ENCODE peak calls at places on chromosomes 13 and 19, in seven cellular contexts. One of them, this sample, is unnamed.

GRCh38 chr13:82867284-82867683 is 1015.0 kb downstream of the SLITRK1 start:
- DNase-seq in A549: no peak
- DNase-seq in SK-N-SH: no peak
- DNase-seq in thoracic aorta: no peak
- DNase-seq in AG10803: no peak
- DNase-seq in BE2C: no peak
- DNase-seq in fibroblast of lung: no peak
- DNase-seq in this sample: no peak

GRCh38 chr19:879711-880438 is 13.1 kb downstream of the MED16 start:
- DNase-seq in A549: no peak
- DNase-seq in SK-N-SH: no peak
- DNase-seq in thoracic aorta: no peak
- DNase-seq in AG10803: no peak
- DNase-seq in BE2C: no peak
- DNase-seq in fibroblast of lung: no peak
- DNase-seq in this sample: no peak

GRCh38 chr19:1858412-1859081 is 4.8 kb downstream of the KLF16 start:
- DNase-seq in A549: no peak
- DNase-seq in SK-N-SH: no peak
- DNase-seq in thoracic aorta: no peak
- DNase-seq in AG10803: no peak
- DNase-seq in BE2C: no peak
- DNase-seq in fibroblast of lung: no peak
- DNase-seq in this sample: no peak

GRCh38 chr19:48632692-48633147 is 4.5 kb downstream of the DBP start:
- DNase-seq in A549: no peak
- DNase-seq in SK-N-SH: no peak
- DNase-seq in thoracic aorta: no peak
- DNase-seq in AG10803: peak
- DNase-seq in BE2C: no peak
- DNase-seq in fibroblast of lung: no peak
- DNase-seq in this sample: no peak

GRCh38 chr13:101915333-101915732 is 462.9 kb downstream of the ITGBL1 start:
- DNase-seq in A549: no peak
- DNase-seq in SK-N-SH: peak
- DNase-seq in thoracic aorta: no peak
- DNase-seq in AG10803: no peak
- DNase-seq in BE2C: no peak
- DNase-seq in fibroblast of lung: no peak
- DNase-seq in this sample: no peak

GRCh38 chr19:36160821-36161596 is 8.8 kb upstream of the COX7A1 start:
- DNase-seq in A549: no peak
- DNase-seq in SK-N-SH: no peak
- DNase-seq in thoracic aorta: no peak
- DNase-seq in AG10803: no peak
- DNase-seq in BE2C: no peak
- DNase-seq in fibroblast of lung: no peak
- DNase-seq in this sample: no peak

GRCh38 chr19:53917356-53917755 is 8.3 kb downstream of the CACNG7 start:
- DNase-seq in A549: no peak
- DNase-seq in SK-N-SH: no peak
- DNase-seq in thoracic aorta: no peak
- DNase-seq in AG10803: no peak
- DNase-seq in BE2C: no peak
- DNase-seq in fibroblast of lung: no peak
- DNase-seq in this sample: no peak

GRCh38 chr13:25752957-25753540 is 298.8 kb downstream of the SHISA2 start:
- DNase-seq in A549: no peak
- DNase-seq in SK-N-SH: no peak
- DNase-seq in thoracic aorta: peak
- DNase-seq in AG10803: peak
- DNase-seq in BE2C: no peak
- DNase-seq in fibroblast of lung: peak
- DNase-seq in this sample: no peak

GRCh38 chr19:52600639-52601024 is 30.5 kb downstream of the ZNF701 start:
- DNase-seq in A549: no peak
- DNase-seq in SK-N-SH: no peak
- DNase-seq in thoracic aorta: no peak
- DNase-seq in AG10803: no peak
- DNase-seq in BE2C: no peak
- DNase-seq in fibroblast of lung: no peak
- DNase-seq in this sample: no peak

GRCh38 chr13:43663474-43664090 is 123.2 kb downstream of the ENOX1 start:
- DNase-seq in A549: no peak
- DNase-seq in SK-N-SH: no peak
- DNase-seq in thoracic aorta: no peak
- DNase-seq in AG10803: peak
- DNase-seq in BE2C: no peak
- DNase-seq in fibroblast of lung: peak
- DNase-seq in this sample: no peak

GRCh38 chr13:41931337-41931736 is 29.6 kb downstream of the VWA8 start:
- DNase-seq in A549: no peak
- DNase-seq in SK-N-SH: no peak
- DNase-seq in thoracic aorta: no peak
- DNase-seq in AG10803: peak
- DNase-seq in BE2C: no peak
- DNase-seq in fibroblast of lung: peak
- DNase-seq in this sample: no peak

GRCh38 chr13:67438465-67438864 is 208.3 kb upstream of the PCDH9 start:
- DNase-seq in A549: no peak
- DNase-seq in SK-N-SH: peak
- DNase-seq in thoracic aorta: no peak
- DNase-seq in AG10803: no peak
- DNase-seq in BE2C: peak
- DNase-seq in fibroblast of lung: peak
- DNase-seq in this sample: no peak
- TF ChIP-seq CTCF in A549: no peak
- TF ChIP-seq CTCF in SK-N-SH: peak
- TF ChIP-seq CTCF in thoracic aorta: no peak
- TF ChIP-seq CTCF in AG10803: no peak
- TF ChIP-seq CTCF in BE2C: peak
- TF ChIP-seq CTCF in fibroblast of lung: no peak
- TF ChIP-seq CTCF in this sample: no peak

DNA sequence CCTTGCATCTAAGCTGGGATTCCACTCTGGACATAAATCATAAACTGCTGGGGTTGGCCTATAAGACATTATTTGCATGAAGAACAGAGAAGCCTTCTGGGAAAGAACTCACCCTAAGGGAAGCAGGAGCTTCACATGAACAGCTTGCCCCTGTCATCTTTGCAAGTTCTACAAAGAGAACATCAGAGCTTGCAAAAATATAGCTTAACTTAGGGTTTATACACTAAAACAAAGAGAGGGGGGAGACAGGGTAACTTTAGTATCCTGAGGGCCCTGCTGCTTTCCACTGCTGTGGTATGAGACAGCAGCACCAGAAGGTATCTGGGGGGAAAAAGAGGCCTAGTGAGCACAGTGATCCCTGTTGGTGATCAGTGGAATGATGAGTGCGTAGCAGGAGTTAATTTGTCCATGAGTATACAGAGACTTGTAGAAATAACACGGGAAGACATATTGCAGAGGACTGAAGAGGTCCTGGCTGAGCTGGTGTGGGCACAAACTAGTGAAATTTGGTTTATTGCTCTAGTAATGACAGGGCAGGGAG is 116.1 kb upstream of the TSC22D1 start:
- DNase-seq in A549: no peak
- DNase-seq in SK-N-SH: no peak
- DNase-seq in thoracic aorta: no peak
- DNase-seq in AG10803: no peak
- DNase-seq in BE2C: no peak
- DNase-seq in fibroblast of lung: peak
- DNase-seq in this sample: no peak
- TF ChIP-seq CTCF in A549: no peak
- TF ChIP-seq CTCF in SK-N-SH: no peak
- TF ChIP-seq CTCF in thoracic aorta: no peak
- TF ChIP-seq CTCF in AG10803: no peak
- TF ChIP-seq CTCF in BE2C: peak
- TF ChIP-seq CTCF in fibroblast of lung: no peak
- TF ChIP-seq CTCF in this sample: no peak

GRCh38 chr13:36151591-36151990 is 20.4 kb upstream of the DCLK1 start:
- DNase-seq in A549: no peak
- DNase-seq in SK-N-SH: no peak
- DNase-seq in thoracic aorta: no peak
- DNase-seq in AG10803: no peak
- DNase-seq in BE2C: no peak
- DNase-seq in fibroblast of lung: no peak
- DNase-seq in this sample: no peak

GRCh38 chr13:36160297-36160696 is 29.1 kb upstream of the DCLK1 start:
- DNase-seq in A549: no peak
- DNase-seq in SK-N-SH: no peak
- DNase-seq in thoracic aorta: no peak
- DNase-seq in AG10803: no peak
- DNase-seq in BE2C: no peak
- DNase-seq in fibroblast of lung: no peak
- DNase-seq in this sample: no peak

GRCh38 chr13:36157475-36157874 is 26.3 kb upstream of the DCLK1 start:
- DNase-seq in A549: no peak
- DNase-seq in SK-N-SH: no peak
- DNase-seq in thoracic aorta: no peak
- DNase-seq in AG10803: no peak
- DNase-seq in BE2C: no peak
- DNase-seq in fibroblast of lung: no peak
- DNase-seq in this sample: no peak

GRCh38 chr13:36158606-36159005 is 27.4 kb upstream of the DCLK1 start:
- DNase-seq in A549: no peak
- DNase-seq in SK-N-SH: no peak
- DNase-seq in thoracic aorta: no peak
- DNase-seq in AG10803: no peak
- DNase-seq in BE2C: no peak
- DNase-seq in fibroblast of lung: no peak
- DNase-seq in this sample: no peak

DNA sequence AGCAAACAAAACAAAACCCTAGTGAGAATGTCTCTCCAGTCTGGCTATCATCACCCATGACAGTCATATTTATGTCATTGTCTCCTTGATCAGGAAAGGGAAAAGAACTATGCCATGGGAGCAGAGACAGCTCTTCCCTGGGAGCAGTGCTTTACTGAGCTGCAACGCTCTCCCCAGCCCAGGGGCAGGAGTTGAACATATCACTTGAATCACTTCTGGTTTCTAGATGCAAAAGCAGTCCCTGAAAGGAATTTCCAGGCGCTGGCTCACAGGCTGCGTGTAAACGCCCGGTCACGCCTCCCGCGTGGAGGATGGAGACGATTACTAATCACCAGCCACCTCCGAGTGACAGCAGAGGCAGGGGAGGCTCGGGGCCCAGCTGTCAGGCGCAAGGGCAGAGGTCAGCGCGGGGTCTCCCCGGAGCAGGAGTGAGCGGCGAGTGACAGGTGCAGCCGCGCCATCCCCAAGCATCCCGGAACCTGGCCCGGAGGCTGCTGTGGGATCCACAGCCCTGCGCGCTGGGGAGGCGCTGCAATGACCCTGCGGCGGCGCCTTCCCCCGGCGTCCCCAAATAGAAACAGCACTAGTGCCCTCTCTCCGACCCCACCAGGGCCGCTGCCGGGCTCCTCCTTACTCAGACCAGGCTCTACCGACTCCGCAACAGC is 23.5 kb upstream of the DCLK1 start:
- DNase-seq in A549: no peak
- DNase-seq in SK-N-SH: peak
- DNase-seq in thoracic aorta: no peak
- DNase-seq in AG10803: no peak
- DNase-seq in BE2C: no peak
- DNase-seq in fibroblast of lung: no peak
- DNase-seq in this sample: peak
- TF ChIP-seq CTCF in A549: no peak
- TF ChIP-seq CTCF in SK-N-SH: no peak
- TF ChIP-seq CTCF in thoracic aorta: no peak
- TF ChIP-seq CTCF in AG10803: no peak
- TF ChIP-seq CTCF in BE2C: no peak
- TF ChIP-seq CTCF in fibroblast of lung: no peak
- TF ChIP-seq CTCF in this sample: no peak

GRCh38 chr19:19224852-19225494 is 13.2 kb downstream of the NCAN start:
- DNase-seq in A549: peak
- DNase-seq in SK-N-SH: no peak
- DNase-seq in thoracic aorta: no peak
- DNase-seq in AG10803: peak
- DNase-seq in BE2C: no peak
- DNase-seq in fibroblast of lung: peak
- DNase-seq in this sample: peak

GRCh38 chr19:19224150-19224851 is 12.5 kb downstream of the NCAN start:
- DNase-seq in A549: no peak
- DNase-seq in SK-N-SH: peak
- DNase-seq in thoracic aorta: no peak
- DNase-seq in AG10803: no peak
- DNase-seq in BE2C: no peak
- DNase-seq in fibroblast of lung: no peak
- DNase-seq in this sample: no peak

GRCh38 chr19:19227217-19227616 is 15.5 kb downstream of the NCAN start:
- DNase-seq in A549: no peak
- DNase-seq in SK-N-SH: no peak
- DNase-seq in thoracic aorta: no peak
- DNase-seq in AG10803: no peak
- DNase-seq in BE2C: no peak
- DNase-seq in fibroblast of lung: no peak
- DNase-seq in this sample: no peak

GRCh38 chr19:19226204-19226603 is 14.4 kb downstream of the NCAN start:
- DNase-seq in A549: no peak
- DNase-seq in SK-N-SH: no peak
- DNase-seq in thoracic aorta: no peak
- DNase-seq in AG10803: no peak
- DNase-seq in BE2C: no peak
- DNase-seq in fibroblast of lung: no peak
- DNase-seq in this sample: no peak

GRCh38 chr19:19226663-19227062 is 14.9 kb downstream of the NCAN start:
- DNase-seq in A549: no peak
- DNase-seq in SK-N-SH: no peak
- DNase-seq in thoracic aorta: no peak
- DNase-seq in AG10803: no peak
- DNase-seq in BE2C: no peak
- DNase-seq in fibroblast of lung: no peak
- DNase-seq in this sample: no peak
- TF ChIP-seq CTCF in A549: no peak
- TF ChIP-seq CTCF in SK-N-SH: no peak
- TF ChIP-seq CTCF in thoracic aorta: no peak
- TF ChIP-seq CTCF in AG10803: no peak
- TF ChIP-seq CTCF in BE2C: no peak
- TF ChIP-seq CTCF in fibroblast of lung: no peak
- TF ChIP-seq CTCF in this sample: no peak

GRCh38 chr19:8338835-8339234 is 4.2 kb downstream of the KANK3 start:
- DNase-seq in A549: no peak
- DNase-seq in SK-N-SH: no peak
- DNase-seq in thoracic aorta: no peak
- DNase-seq in AG10803: no peak
- DNase-seq in BE2C: no peak
- DNase-seq in fibroblast of lung: no peak
- DNase-seq in this sample: no peak

GRCh38 chr19:8340341-8341096 is 2.5 kb downstream of the KANK3 start:
- DNase-seq in A549: no peak
- DNase-seq in SK-N-SH: peak
- DNase-seq in thoracic aorta: no peak
- DNase-seq in AG10803: no peak
- DNase-seq in BE2C: no peak
- DNase-seq in fibroblast of lung: peak
- DNase-seq in this sample: no peak

GRCh38 chr19:8343483-8343844 is 402 bp upstream of the KANK3 start:
- DNase-seq in A549: no peak
- DNase-seq in SK-N-SH: no peak
- DNase-seq in thoracic aorta: no peak
- DNase-seq in AG10803: no peak
- DNase-seq in BE2C: no peak
- DNase-seq in fibroblast of lung: no peak
- DNase-seq in this sample: no peak

GRCh38 chr19:8342316-8342683 is 762 bp downstream of the KANK3 start:
- DNase-seq in A549: no peak
- DNase-seq in SK-N-SH: no peak
- DNase-seq in thoracic aorta: no peak
- DNase-seq in AG10803: no peak
- DNase-seq in BE2C: no peak
- DNase-seq in fibroblast of lung: no peak
- DNase-seq in this sample: no peak

GRCh38 chr19:8342684-8343482 is at the start of gene KANK3:
- DNase-seq in A549: peak
- DNase-seq in SK-N-SH: peak
- DNase-seq in thoracic aorta: peak
- DNase-seq in AG10803: peak
- DNase-seq in BE2C: peak
- DNase-seq in fibroblast of lung: peak
- DNase-seq in this sample: peak
- TF ChIP-seq CTCF in A549: no peak
- TF ChIP-seq CTCF in SK-N-SH: no peak
- TF ChIP-seq CTCF in thoracic aorta: no peak
- TF ChIP-seq CTCF in AG10803: no peak
- TF ChIP-seq CTCF in BE2C: no peak
- TF ChIP-seq CTCF in fibroblast of lung: no peak
- TF ChIP-seq CTCF in this sample: no peak